ENCODE peak calls at places on chromosomes 6 and 20, in ten cellular contexts. X is lower lobe of right lung, Y is fibroblast of mammary gland, B is pancreas, F is heart left ventricle, C is tibial artery, U is IMR-90, K is tibial nerve, V is heart right ventricle, N is brain microvascular endothelial cell. W is an unnamed sample.

GRCh38 chr6:71220466-71220865 is 68.1 kb upstream of the OGFRL1 start:
- DNase-seq in V (no peak), Y (no peak), K (no peak), X (no peak), F (no peak), N (no peak), U (no peak), B (no peak), C (no peak), W (no peak)

GRCh38 chr20:10715035-10715434 is 41.2 kb upstream of the JAG1 start:
- DNase-seq in V (no peak), K (no peak), F (no peak), N (peak; percentile 68), C (no peak), B (no peak), Y (peak; percentile 56), X (no peak), U (peak; percentile 89), W (no peak)

GRCh38 chr20:45253260-45253659 is 1.1 kb downstream of the SLPI start:
- DNase-seq in K (no peak), V (no peak), B (no peak), U (no peak), Y (no peak), F (no peak), N (no peak), X (no peak), C (no peak), W (no peak)

GRCh38 chr6:88360203-88360797 is 194.2 kb upstream of the CNR1 start:
- DNase-seq in C (no peak), U (no peak), X (no peak), Y (peak; percentile 95), N (peak; percentile 83), V (no peak), F (no peak), B (no peak), K (no peak), W (no peak)

GRCh38 chr6:125262026-125263013 is 39.4 kb downstream of the HDDC2 start:
- DNase-seq in F (no peak), Y (peak; percentile 41), N (peak; percentile 74), X (no peak), U (peak; percentile 84), C (no peak), V (no peak), B (no peak), K (no peak), W (no peak)

GRCh38 chr6:142207265-142207877 is 60.3 kb downstream of the VTA1 start:
- DNase-seq in X (peak; percentile 51), U (peak; percentile 64), B (peak; percentile 54), N (peak; percentile 48), V (peak; percentile 42), K (no peak), F (no peak), C (peak; percentile 22), Y (peak; percentile 65), W (no peak)

GRCh38 chr6:118748311-118749062 is 97.1 kb upstream of the CEP85L start:
- DNase-seq in K (no peak), Y (peak; percentile 65), F (no peak), C (no peak), X (no peak), B (peak; percentile 48), N (no peak), U (peak; percentile 46), V (peak; percentile 8), W (no peak)

GRCh38 chr6:16257999-16258708 is 19.8 kb downstream of the GMPR start:
- DNase-seq in K (no peak), F (peak; percentile 49), C (no peak), X (no peak), V (no peak), Y (no peak), B (no peak), U (peak; percentile 17), N (no peak), W (no peak)

GRCh38 chr6:29708432-29709177 is 14.6 kb upstream of the HLA-F start:
- DNase-seq in V (no peak), Y (no peak), X (no peak), C (no peak), U (no peak), N (no peak), K (no peak), F (no peak), B (no peak), W (no peak)

GRCh38 chr20:54284928-54285704 is 77.2 kb downstream of the PFDN4 start:
- DNase-seq in U (peak; percentile 6), B (no peak), Y (peak; percentile 40), F (no peak), N (no peak), C (no peak), X (no peak), K (no peak), V (no peak), W (no peak)

GRCh38 chr20:44959082-44959895 is 908 bp downstream of the TOMM34 start:
- DNase-seq in B (no peak), K (no peak), Y (peak; percentile 83), C (no peak), F (peak; percentile 40), X (no peak), N (peak; percentile 58), V (peak; percentile 36), U (peak; percentile 86), W (no peak)

GRCh38 chr6:33313105-33313708 is 671 bp downstream of the TAPBP start:
- DNase-seq in F (peak; percentile 60), B (peak; percentile 46), X (peak; percentile 83), K (peak; percentile 44), V (peak; percentile 58), N (peak; percentile 11), U (peak; percentile 31), C (peak; percentile 57), Y (no peak), W (no peak)

GRCh38 chr6:46555129-46555528 is 63.9 kb upstream of the RCAN2 start:
- DNase-seq in U (no peak), Y (no peak), V (no peak), F (no peak), N (no peak), X (no peak), C (no peak), K (no peak), B (no peak), W (no peak)

GRCh38 chr6:169905041-169905807 is 153.8 kb downstream of the ERMARD start:
- DNase-seq in C (peak; percentile 26), N (peak; percentile 46), X (no peak), V (peak; percentile 59), U (peak; percentile 23), Y (peak; percentile 74), K (no peak), F (no peak), B (peak; percentile 84), W (no peak)

GRCh38 chr6:76706086-76706485 is 633.6 kb upstream of the IMPG1 start:
- DNase-seq in Y (no peak), V (no peak), F (no peak), U (no peak), N (no peak), C (no peak), X (no peak), B (no peak), K (no peak), W (no peak)

DNA sequence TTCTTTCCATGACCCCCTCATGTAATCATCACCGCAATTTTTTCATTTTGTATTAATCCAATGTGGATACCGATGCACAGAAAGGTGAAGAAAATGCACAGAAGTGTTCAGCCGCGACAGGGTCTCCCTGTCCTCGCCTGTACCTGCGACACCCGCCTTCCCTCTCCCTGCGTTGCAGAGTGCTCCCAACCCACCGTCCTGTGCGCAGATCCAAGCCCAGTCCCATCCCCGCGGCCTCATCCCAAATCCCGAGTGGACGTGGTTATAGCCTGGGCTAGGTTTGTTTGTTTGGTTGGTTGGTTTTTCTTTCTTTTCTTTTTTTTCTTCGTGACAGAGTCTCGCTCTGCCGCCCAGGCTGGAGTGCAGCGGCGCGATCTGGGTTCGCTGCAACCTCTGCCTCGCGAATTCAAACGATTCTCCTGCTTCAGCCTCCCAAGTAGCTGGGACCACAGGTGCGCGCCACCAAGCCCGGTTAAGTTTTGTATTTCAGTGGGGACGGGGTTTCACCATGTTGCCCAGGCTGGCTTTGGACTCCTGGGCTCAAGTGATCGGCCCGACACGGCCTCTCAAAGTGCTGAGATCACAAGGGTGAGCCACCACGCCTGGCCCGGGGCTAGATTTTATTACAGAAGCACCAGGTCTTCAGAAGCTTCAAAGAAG is 536 bp upstream of the RAET1G start:
- DNase-seq in U (no peak), Y (no peak), X (no peak), B (no peak), K (no peak), C (no peak), N (no peak), F (no peak), V (no peak), W (no peak)
- H3K4me3 ChIP-seq in U (peak overlapping the region; percentile 59), Y (peak overlapping the region; percentile 62), X (peak overlapping the region; percentile 61), B (peak overlapping the region; percentile 32), K (peak overlapping the region; percentile 9), C (peak overlapping the region; percentile 44), N (peak overlapping the region; percentile 70), F (peak overlapping the region; percentile 11), V (peak overlapping the region; percentile 67), W (peak overlapping the region; percentile 38)

GRCh38 chr6:26122005-26122388 is 34.8 kb downstream of the HFE start:
- DNase-seq in B (no peak), F (no peak), V (no peak), U (no peak), C (no peak), Y (no peak), X (no peak), N (no peak), K (no peak), W (no peak)
- H3K4me3 ChIP-seq in B (peak overlapping the region; percentile 61), F (no peak overlapping the region), V (peak overlapping the region; percentile 90), U (no peak overlapping the region), C (no peak overlapping the region), Y (no peak overlapping the region), X (peak overlapping the region; percentile 80), N (no peak overlapping the region), K (no peak overlapping the region), W (no peak overlapping the region)

DNA sequence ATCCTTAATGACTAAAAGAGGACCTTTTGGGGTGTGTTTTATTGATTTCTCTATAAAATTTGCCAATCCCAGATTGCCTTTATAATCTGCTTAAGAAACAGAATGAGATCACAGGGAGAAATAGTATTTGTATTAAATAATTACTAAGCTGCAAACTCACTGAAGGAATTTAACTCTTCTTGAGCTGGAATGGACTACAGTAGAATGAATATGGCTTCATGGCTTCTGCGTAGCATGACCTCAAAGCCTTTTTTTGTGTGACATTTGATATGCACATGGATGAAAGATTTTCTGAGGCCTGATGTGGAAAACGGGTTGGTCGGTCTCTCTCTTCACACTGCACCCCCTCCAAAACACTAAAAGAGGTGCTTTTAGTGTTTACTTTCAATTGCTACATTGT is 115.9 kb downstream of the QKI start:
- DNase-seq in U (peak; percentile 19), Y (no peak), C (no peak), F (no peak), V (no peak), B (no peak), K (no peak), X (no peak), N (no peak), W (no peak)
- H3K4me3 ChIP-seq in U (no peak overlapping the region), Y (no peak overlapping the region), C (no peak overlapping the region), F (no peak overlapping the region), V (no peak overlapping the region), B (no peak overlapping the region), K (no peak overlapping the region), X (no peak overlapping the region), N (no peak overlapping the region), W (no peak overlapping the region)

DNA sequence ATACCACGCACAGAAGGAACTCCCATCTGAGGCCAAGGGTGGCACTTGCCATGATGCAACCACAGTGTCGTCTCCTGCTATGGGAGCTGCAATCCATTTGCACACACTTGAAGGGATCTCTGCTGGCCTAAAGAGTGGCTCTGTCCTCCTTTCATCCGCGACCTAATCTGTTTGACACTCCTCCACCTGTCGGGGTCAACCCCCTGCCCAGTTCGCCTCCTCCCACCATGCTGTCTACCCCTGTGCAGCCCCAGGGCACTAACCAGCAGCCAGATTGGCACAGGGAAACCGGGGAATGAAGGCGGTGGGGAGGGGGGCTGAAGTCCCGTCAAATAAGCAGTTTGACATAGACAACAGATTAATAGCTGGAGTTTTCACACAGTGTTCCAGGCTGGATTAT is 58.1 kb upstream of the FOXQ1 start:
- DNase-seq in V (no peak), K (no peak), N (no peak), F (no peak), Y (no peak), B (no peak), X (no peak), U (no peak), C (no peak), W (no peak)
- H3K4me3 ChIP-seq in V (no peak overlapping the region), K (no peak overlapping the region), N (no peak overlapping the region), F (no peak overlapping the region), Y (no peak overlapping the region), B (no peak overlapping the region), X (no peak overlapping the region), U (no peak overlapping the region), C (no peak overlapping the region), W (no peak overlapping the region)